ENCODE peak calls at places on chromosomes 4 and X, in five cellular contexts. One of them, this sample, is unnamed.

GRCh38 chr4:27463816-27464215 is 603.2 kb downstream of the STIM2 start:
- DNase-seq in T-helper 1 cell: no peak
- DNase-seq in adipocyte: no peak
- DNase-seq in AG09319: no peak
- DNase-seq in Calu3: no peak
- DNase-seq in this sample: peak; percentile 81

GRCh38 chr4:184416913-184417734 is 57.2 kb downstream of the IRF2 start:
- DNase-seq in adipocyte: no peak
- DNase-seq in T-helper 1 cell: peak; percentile 18
- DNase-seq in Calu3: no peak
- DNase-seq in AG09319: no peak
- DNase-seq in this sample: no peak

GRCh38 chrX:31266172-31267076 is 194.6 kb upstream of the FTHL17 start:
- DNase-seq in T-helper 1 cell: no peak
- DNase-seq in adipocyte: peak; percentile 69
- DNase-seq in AG09319: no peak
- DNase-seq in Calu3: peak; percentile 71
- DNase-seq in this sample: peak; percentile 51

GRCh38 chr4:10031663-10032590 is 10.6 kb upstream of the SLC2A9 start:
- DNase-seq in T-helper 1 cell: no peak
- DNase-seq in Calu3: no peak
- DNase-seq in AG09319: no peak
- DNase-seq in adipocyte: no peak
- DNase-seq in this sample: peak; percentile 32

GRCh38 chr4:148044889-148045352 is 313.0 kb downstream of the ARHGAP10 start:
- DNase-seq in AG09319: peak; percentile 36
- DNase-seq in adipocyte: peak; percentile 20
- DNase-seq in T-helper 1 cell: no peak
- DNase-seq in Calu3: no peak
- DNase-seq in this sample: no peak

GRCh38 chrX:70481424-70481823 is 36.8 kb downstream of the DLG3 start:
- DNase-seq in adipocyte: peak; percentile 15
- DNase-seq in T-helper 1 cell: no peak
- DNase-seq in AG09319: no peak
- DNase-seq in Calu3: no peak
- DNase-seq in this sample: no peak

GRCh38 chrX:136028383-136028984 is 43.2 kb downstream of the SLC9A6 start:
- DNase-seq in adipocyte: peak; percentile 85
- DNase-seq in AG09319: peak; percentile 44
- DNase-seq in T-helper 1 cell: no peak
- DNase-seq in Calu3: peak; percentile 2
- DNase-seq in this sample: peak; percentile 69

GRCh38 chr4:169159614-169160013 is 111.1 kb downstream of the SH3RF1 start:
- DNase-seq in Calu3: no peak
- DNase-seq in AG09319: no peak
- DNase-seq in T-helper 1 cell: no peak
- DNase-seq in adipocyte: peak; percentile 82
- DNase-seq in this sample: peak; percentile 87

GRCh38 chrX:109872021-109872730 is 130.7 kb upstream of the TMEM164 start:
- DNase-seq in Calu3: no peak
- DNase-seq in T-helper 1 cell: no peak
- DNase-seq in adipocyte: peak; percentile 56
- DNase-seq in AG09319: peak; percentile 92
- DNase-seq in this sample: no peak

GRCh38 chr4:173531085-173531965 is 1.3 kb upstream of the HAND2 start:
- DNase-seq in AG09319: no peak
- DNase-seq in adipocyte: peak; percentile 42
- DNase-seq in Calu3: no peak
- DNase-seq in T-helper 1 cell: no peak
- DNase-seq in this sample: no peak

GRCh38 chr4:73309211-73309610 is 50.6 kb upstream of the ANKRD17 start:
- DNase-seq in Calu3: no peak
- DNase-seq in AG09319: no peak
- DNase-seq in T-helper 1 cell: no peak
- DNase-seq in adipocyte: peak; percentile 63
- DNase-seq in this sample: peak; percentile 66

GRCh38 chr4:38322709-38323108 is 341.3 kb upstream of the KLF3 start:
- DNase-seq in Calu3: no peak
- DNase-seq in AG09319: peak; percentile 71
- DNase-seq in adipocyte: peak; percentile 75
- DNase-seq in T-helper 1 cell: no peak
- DNase-seq in this sample: peak; percentile 95

GRCh38 chrX:45986971-45987370 is 558.2 kb downstream of the ZNF674 start:
- DNase-seq in AG09319: no peak
- DNase-seq in T-helper 1 cell: no peak
- DNase-seq in Calu3: no peak
- DNase-seq in adipocyte: peak; percentile 5
- DNase-seq in this sample: peak; percentile 1

GRCh38 chr4:165150545-165150944 is 37.9 kb upstream of the TMEM192 start:
- DNase-seq in T-helper 1 cell: no peak
- DNase-seq in Calu3: no peak
- DNase-seq in adipocyte: no peak
- DNase-seq in AG09319: no peak
- DNase-seq in this sample: no peak

GRCh38 chr4:112060212-112060611 is 85.0 kb upstream of the FAM241A start:
- DNase-seq in adipocyte: peak; percentile 19
- DNase-seq in AG09319: no peak
- DNase-seq in Calu3: peak; percentile 9
- DNase-seq in T-helper 1 cell: no peak
- DNase-seq in this sample: peak; percentile 20

GRCh38 chrX:97556359-97556758 is 672.7 kb downstream of the RPA4 start:
- DNase-seq in adipocyte: no peak
- DNase-seq in Calu3: no peak
- DNase-seq in T-helper 1 cell: no peak
- DNase-seq in AG09319: no peak
- DNase-seq in this sample: no peak

GRCh38 chr4:140071806-140072205 is 82.2 kb downstream of the MAML3 start:
- DNase-seq in AG09319: peak; percentile 27
- DNase-seq in adipocyte: peak; percentile 85
- DNase-seq in Calu3: peak; percentile 15
- DNase-seq in T-helper 1 cell: peak; percentile 43
- DNase-seq in this sample: peak; percentile 82

GRCh38 chrX:148659481-148659880 is 159.1 kb downstream of the AFF2 start:
- DNase-seq in T-helper 1 cell: no peak
- DNase-seq in AG09319: no peak
- DNase-seq in adipocyte: no peak
- DNase-seq in Calu3: peak; percentile 14
- DNase-seq in this sample: no peak

GRCh38 chrX:109472939-109473713 is 8.8 kb downstream of the GUCY2F start:
- DNase-seq in T-helper 1 cell: no peak
- DNase-seq in AG09319: no peak
- DNase-seq in adipocyte: peak; percentile 21
- DNase-seq in Calu3: no peak
- DNase-seq in this sample: peak; percentile 51

GRCh38 chr4:39655866-39656265 is 17.2 kb upstream of the SMIM14 start:
- DNase-seq in AG09319: peak; percentile 69
- DNase-seq in adipocyte: peak; percentile 16
- DNase-seq in Calu3: no peak
- DNase-seq in T-helper 1 cell: no peak
- DNase-seq in this sample: no peak

GRCh38 chr4:157080605-157081004 is 4.7 kb downstream of the GLRB start:
- DNase-seq in adipocyte: peak; percentile 28
- DNase-seq in T-helper 1 cell: no peak
- DNase-seq in AG09319: no peak
- DNase-seq in Calu3: no peak
- DNase-seq in this sample: no peak

GRCh38 chrX:107654778-107655761 is 26.8 kb downstream of the PRPS1 start:
- DNase-seq in T-helper 1 cell: peak; percentile 57
- DNase-seq in adipocyte: peak; percentile 76
- DNase-seq in AG09319: peak; percentile 59
- DNase-seq in Calu3: peak; percentile 73
- DNase-seq in this sample: peak; percentile 91

GRCh38 chr4:6197433-6198174 is 2.7 kb downstream of the JAKMIP1 start:
- DNase-seq in adipocyte: no peak
- DNase-seq in T-helper 1 cell: no peak
- DNase-seq in Calu3: no peak
- DNase-seq in AG09319: no peak
- DNase-seq in this sample: no peak

GRCh38 chrX:132227383-132228112 is 8.3 kb upstream of the RAP2C start:
- DNase-seq in adipocyte: peak; percentile 57
- DNase-seq in AG09319: no peak
- DNase-seq in T-helper 1 cell: no peak
- DNase-seq in Calu3: no peak
- DNase-seq in this sample: peak; percentile 17

GRCh38 chr4:53026233-53026632 is 164.1 kb downstream of the RASL11B start:
- DNase-seq in Calu3: no peak
- DNase-seq in T-helper 1 cell: no peak
- DNase-seq in adipocyte: no peak
- DNase-seq in AG09319: no peak
- DNase-seq in this sample: no peak

GRCh38 chr4:173834151-173834550 is 304.1 kb upstream of the HAND2 start:
- DNase-seq in T-helper 1 cell: no peak
- DNase-seq in AG09319: no peak
- DNase-seq in Calu3: no peak
- DNase-seq in adipocyte: no peak
- DNase-seq in this sample: no peak

GRCh38 chr4:76198411-76199237 is 15.0 kb downstream of the SCARB2 start:
- DNase-seq in T-helper 1 cell: no peak
- DNase-seq in adipocyte: peak; percentile 83
- DNase-seq in Calu3: no peak
- DNase-seq in AG09319: peak; percentile 42
- DNase-seq in this sample: peak; percentile 88

GRCh38 chr4:7402526-7402925 is 32.2 kb downstream of the PSAPL1 start:
- DNase-seq in Calu3: peak; percentile 44
- DNase-seq in T-helper 1 cell: no peak
- DNase-seq in adipocyte: no peak
- DNase-seq in AG09319: no peak
- DNase-seq in this sample: no peak

GRCh38 chr4:27066591-27066990 is 205.9 kb downstream of the STIM2 start:
- DNase-seq in AG09319: no peak
- DNase-seq in Calu3: peak; percentile 24
- DNase-seq in adipocyte: no peak
- DNase-seq in T-helper 1 cell: no peak
- DNase-seq in this sample: no peak

GRCh38 chrX:148067285-148067684 is 86.1 kb downstream of the FMR1NB start:
- DNase-seq in AG09319: no peak
- DNase-seq in Calu3: no peak
- DNase-seq in adipocyte: no peak
- DNase-seq in T-helper 1 cell: no peak
- DNase-seq in this sample: no peak

GRCh38 chr4:77236806-77237205 is 79.8 kb downstream of the CCNG2 start:
- DNase-seq in Calu3: no peak
- DNase-seq in adipocyte: no peak
- DNase-seq in AG09319: no peak
- DNase-seq in T-helper 1 cell: no peak
- DNase-seq in this sample: no peak

GRCh38 chr4:89492476-89493110 is 185.0 kb upstream of the GPRIN3 start:
- DNase-seq in T-helper 1 cell: no peak
- DNase-seq in Calu3: no peak
- DNase-seq in AG09319: no peak
- DNase-seq in adipocyte: peak; percentile 87
- DNase-seq in this sample: peak; percentile 72

GRCh38 chr4:7387925-7388324 is 46.8 kb downstream of the PSAPL1 start:
- DNase-seq in Calu3: no peak
- DNase-seq in adipocyte: no peak
- DNase-seq in AG09319: no peak
- DNase-seq in T-helper 1 cell: no peak
- DNase-seq in this sample: no peak

This sample was measured in EH.